ENCODE peak calls at places on chromosome 16, in six cellular contexts. D is pancreas, R is mesendoderm, V is fibroblast of lung, A is PC-9, J is SJSA1. T is an unnamed sample.

GRCh38 chr16:3187798-3188674 is at the start of gene OR1F1:
- DNase-seq in D (no peak), R (peak; percentile 88), V (peak; percentile 77), J (peak; percentile 62), A (peak; percentile 80), T (no peak)

GRCh38 chr16:72241930-72242329 is 70.0 kb upstream of the PMFBP1 start:
- DNase-seq in R (peak; percentile 58), A (no peak), D (peak; percentile 24), J (no peak), V (peak; percentile 48), T (peak; percentile 2)

GRCh38 chr16:892536-893255 is 78.1 kb downstream of the LMF1 start:
- DNase-seq in R (peak; percentile 11), J (no peak), A (no peak), V (no peak), D (no peak), T (no peak)

GRCh38 chr16:53695070-53695469 is 8.6 kb downstream of the RPGRIP1L start:
- DNase-seq in D (no peak), J (no peak), V (peak; percentile 94), A (no peak), R (no peak), T (no peak)

GRCh38 chr16:48279199-48279598 is 31.9 kb upstream of the ABCC11 start:
- DNase-seq in J (no peak), A (no peak), D (no peak), V (no peak), R (peak; percentile 56), T (no peak)

GRCh38 chr16:87708181-87708580 is 57.6 kb downstream of the KLHDC4 start:
- DNase-seq in A (no peak), J (no peak), V (no peak), D (no peak), R (no peak), T (no peak)

GRCh38 chr16:77540656-77541055 is 105.8 kb upstream of the ADAMTS18 start:
- DNase-seq in V (peak; percentile 85), R (peak; percentile 10), D (no peak), A (no peak), J (no peak), T (no peak)

GRCh38 chr16:50021509-50021908 is 3.5 kb upstream of the CNEP1R1 start:
- DNase-seq in V (no peak), A (no peak), J (no peak), R (peak; percentile 83), D (no peak), T (peak; percentile 25)

GRCh38 chr16:29649560-29650494 is 13.2 kb upstream of the SPN start:
- DNase-seq in J (no peak), D (no peak), R (no peak), A (no peak), V (no peak), T (no peak)

GRCh38 chr16:86347090-86347489 is 163.2 kb upstream of the FOXF1 start:
- DNase-seq in J (no peak), V (no peak), A (no peak), D (no peak), R (no peak), T (no peak)

GRCh38 chr16:66238696-66239095 is 127.8 kb upstream of the CDH5 start:
- DNase-seq in V (peak; percentile 43), R (no peak), J (no peak), D (no peak), A (no peak), T (no peak)

GRCh38 chr16:82627811-82628339 is 1.1 kb downstream of the CDH13 start:
- DNase-seq in R (no peak), J (peak; percentile 64), V (peak; percentile 41), D (no peak), A (no peak), T (no peak)

GRCh38 chr16:2507052-2507678 is 6.6 kb upstream of the ATP6V0C start:
- DNase-seq in J (no peak), R (no peak), A (no peak), D (no peak), V (no peak), T (peak; percentile 81)

GRCh38 chr16:14366974-14367707 is 262.9 kb downstream of the PARN start:
- DNase-seq in A (no peak), V (no peak), D (no peak), J (no peak), R (no peak), T (no peak)

GRCh38 chr16:4862639-4863038 is 15.4 kb downstream of the UBN1 start:
- DNase-seq in J (no peak), V (no peak), R (no peak), D (peak; percentile 30), A (peak; percentile 47), T (no peak)

GRCh38 chr16:29820730-29821662 is 734 bp downstream of the MVP start:
- DNase-seq in A (peak; percentile 57), V (no peak), D (peak; percentile 73), J (peak; percentile 45), R (no peak), T (no peak)

GRCh38 chr16:8852534-8852933 is 16.3 kb downstream of the CARHSP1 start:
- DNase-seq in A (no peak), R (no peak), D (no peak), J (no peak), V (no peak), T (no peak)

GRCh38 chr16:3716831-3717234 is 491 bp downstream of the TRAP1 start:
- DNase-seq in A (peak; percentile 41), J (no peak), R (peak; percentile 29), V (peak; percentile 14), D (peak; percentile 47), T (peak; percentile 65)

GRCh38 chr16:22296225-22297113 is 740 bp upstream of the POLR3E start:
- DNase-seq in V (no peak), R (peak; percentile 27), J (no peak), A (no peak), D (peak; percentile 45), T (peak; percentile 39)

GRCh38 chr16:27772093-27772820 is 222.3 kb downstream of the KATNIP start:
- DNase-seq in J (no peak), D (no peak), A (no peak), R (no peak), V (no peak), T (no peak)

GRCh38 chr16:70725912-70726828 is 40.3 kb upstream of the MTSS2 start:
- DNase-seq in D (no peak), V (no peak), R (no peak), J (no peak), A (no peak), T (no peak)

GRCh38 chr16:89380681-89381080 is 109.7 kb downstream of the ANKRD11 start:
- DNase-seq in R (no peak), V (no peak), J (no peak), D (no peak), A (no peak), T (no peak)

GRCh38 chr16:89384282-89384681 is 106.1 kb downstream of the ANKRD11 start:
- DNase-seq in V (no peak), D (no peak), J (no peak), A (no peak), R (no peak), T (no peak)

GRCh38 chr16:89383095-89384003 is 107.0 kb downstream of the ANKRD11 start:
- DNase-seq in J (no peak), R (peak; percentile 88), D (peak; percentile 65), A (peak; percentile 93), V (peak; percentile 45), T (no peak)

GRCh38 chr16:89378947-89379771 is 111.2 kb downstream of the ANKRD11 start:
- DNase-seq in R (no peak), D (no peak), J (no peak), V (no peak), A (no peak), T (peak; percentile 34)

DNA sequence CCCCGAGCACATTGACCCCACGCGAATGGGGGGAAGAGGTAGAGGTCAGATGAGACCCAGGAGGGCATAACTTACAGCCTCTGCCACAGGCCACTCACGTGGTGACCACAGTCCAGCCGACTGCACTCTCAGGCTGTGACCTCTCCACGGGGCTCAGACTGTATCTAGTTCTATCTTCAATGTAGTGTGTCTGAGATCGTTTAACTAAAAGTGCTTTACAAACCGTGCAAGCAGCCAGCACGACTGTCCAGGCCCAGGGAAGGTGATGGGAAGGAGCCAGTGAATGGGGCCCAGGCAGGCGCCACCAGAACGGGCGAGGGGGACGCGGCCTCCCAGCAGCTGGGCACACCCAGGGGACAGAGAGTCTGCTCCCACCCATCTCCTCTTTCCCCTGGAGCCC is 108.6 kb downstream of the ANKRD11 start:
- DNase-seq in J (no peak), A (no peak), R (no peak), V (no peak), D (no peak), T (no peak)
- H3K27ac ChIP-seq in J (no peak overlapping the region), A (peak overlapping the region; percentile 30), R (no peak overlapping the region), V (no peak overlapping the region), D (no peak overlapping the region), T (no peak overlapping the region)

DNA sequence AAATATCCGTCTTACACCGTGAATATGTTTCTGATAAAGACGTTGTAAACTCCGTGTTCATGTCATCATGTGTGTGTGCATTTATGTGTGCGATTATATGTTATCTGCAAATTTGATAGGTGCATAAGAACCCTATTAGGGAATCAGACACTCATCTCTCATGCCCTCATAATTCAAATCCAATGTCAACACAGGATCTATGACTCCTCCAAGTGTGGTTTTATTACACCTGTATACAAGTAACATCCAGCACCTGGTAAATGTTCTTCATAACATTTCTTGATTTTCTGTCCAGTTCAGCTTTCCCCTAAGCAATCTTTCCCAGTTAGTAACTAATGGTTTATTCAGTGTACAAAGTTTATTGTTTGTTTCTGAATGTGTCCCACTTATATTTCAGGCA is 681.9 kb downstream of the CDH11 start:
- DNase-seq in V (no peak), A (no peak), D (no peak), J (no peak), R (no peak), T (no peak)
- H3K27ac ChIP-seq in V (peak overlapping the region; percentile 72), A (no peak overlapping the region), D (no peak overlapping the region), J (peak overlapping the region; percentile 42), R (no peak overlapping the region), T (no peak overlapping the region)

GRCh38 chr16:68149596-68149995 is 64.4 kb downstream of the NFATC3 start:
- DNase-seq in J (no peak), R (no peak), A (no peak), V (no peak), D (no peak), T (no peak)
- H3K27ac ChIP-seq in J (no peak overlapping the region), R (no peak overlapping the region), A (no peak overlapping the region), V (no peak overlapping the region), D (no peak overlapping the region), T (no peak overlapping the region)

GRCh38 chr16:75647138-75647491 is 350 bp downstream of the KARS1 start:
- DNase-seq in J (no peak), D (no peak), A (no peak), R (no peak), V (no peak), T (peak; percentile 9)
- H3K27ac ChIP-seq in J (peak overlapping the region; percentile 25), D (peak overlapping the region; percentile 99), A (peak overlapping the region; percentile 67), R (no peak overlapping the region), V (peak overlapping the region; percentile 92), T (peak overlapping the region; percentile 82)

T was measured in OCI-LY7.